ENCODE peak calls at places on chromosomes 3 and 15, in nine cellular contexts. Q is stomach, U is upper lobe of right lung, X is GM12878, M is PC-9, H is psoas muscle, B is sigmoid colon, T is upper lobe of left lung, O is IMR-90. S is an unnamed sample. For H3K36me3, the result is how much of the 10 kb centered on the place peaks cover.

GRCh38 chr15:89749059-89749458 is 2.0 kb downstream of the MESP1 start:
- DNase-seq in Q (no peak), U (no peak), X (no peak), M (no peak), H (no peak), B (peak), T (no peak), O (no peak), S (no peak)

GRCh38 chr3:153221748-153222162 is 59.7 kb downstream of the RAP2B start:
- DNase-seq in Q (peak), U (no peak), X (peak), M (peak), H (peak), B (peak), T (peak), O (peak), S (peak)

GRCh38 chr3:6803652-6804051 is 57.3 kb upstream of the GRM7 start:
- DNase-seq in Q (no peak), U (no peak), X (no peak), M (no peak), H (no peak), B (no peak), T (no peak), O (no peak), S (no peak)

GRCh38 chr3:49715611-49716121 is 3.8 kb downstream of the AMIGO3 start:
- DNase-seq in Q (no peak), U (peak), X (no peak), M (no peak), H (no peak), B (peak), T (no peak), O (no peak), S (no peak)

GRCh38 chr3:19543212-19543841 is 390.7 kb downstream of the EFHB start:
- DNase-seq in Q (no peak), U (no peak), X (peak), M (no peak), H (no peak), B (no peak), T (no peak), O (no peak), S (no peak)

GRCh38 chr3:73573204-73573603 is 51.5 kb downstream of the PDZRN3 start:
- DNase-seq in Q (no peak), U (no peak), X (no peak), M (no peak), H (no peak), B (no peak), T (no peak), O (no peak), S (no peak)

GRCh38 chr3:67077656-67078055 is 79.5 kb downstream of the KBTBD8 start:
- DNase-seq in Q (no peak), U (no peak), X (no peak), M (no peak), H (no peak), B (no peak), T (no peak), O (peak), S (no peak)

GRCh38 chr3:126474498-126475410 is 937 bp downstream of the ZXDC start:
- DNase-seq in Q (peak), U (peak), X (no peak), M (no peak), H (peak), B (peak), T (peak), O (peak), S (no peak)

GRCh38 chr15:89089316-89090230 is 1.3 kb downstream of the ABHD2 start:
- DNase-seq in Q (no peak), U (no peak), X (no peak), M (no peak), H (no peak), B (peak), T (no peak), O (no peak), S (no peak)

GRCh38 chr3:113685124-113685523 is 11.3 kb downstream of the USF3 start:
- DNase-seq in Q (no peak), U (no peak), X (no peak), M (no peak), H (no peak), B (no peak), T (no peak), O (no peak), S (no peak)

GRCh38 chr15:42348083-42348482 is 11.2 kb upstream of the CAPN3 start:
- DNase-seq in Q (no peak), U (no peak), X (no peak), M (no peak), H (no peak), B (no peak), T (no peak), O (peak), S (peak)

GRCh38 chr3:144351968-144352367 is 380.3 kb downstream of the DIPK2A start:
- DNase-seq in Q (no peak), U (no peak), X (no peak), M (no peak), H (no peak), B (no peak), T (no peak), O (no peak), S (no peak)

GRCh38 chr3:117708601-117709000 is 999.0 kb downstream of the TUSC7 start:
- DNase-seq in Q (no peak), U (no peak), X (no peak), M (no peak), H (no peak), B (no peak), T (no peak), O (peak), S (no peak)

GRCh38 chr3:190005343-190006113 is 115.2 kb downstream of the P3H2 start:
- DNase-seq in Q (no peak), U (no peak), X (no peak), M (no peak), H (no peak), B (no peak), T (no peak), O (no peak), S (no peak)

GRCh38 chr3:138941259-138941885 is 5.6 kb downstream of the FOXL2 start:
- DNase-seq in Q (no peak), U (no peak), X (no peak), M (peak), H (no peak), B (no peak), T (no peak), O (peak), S (no peak)

DNA sequence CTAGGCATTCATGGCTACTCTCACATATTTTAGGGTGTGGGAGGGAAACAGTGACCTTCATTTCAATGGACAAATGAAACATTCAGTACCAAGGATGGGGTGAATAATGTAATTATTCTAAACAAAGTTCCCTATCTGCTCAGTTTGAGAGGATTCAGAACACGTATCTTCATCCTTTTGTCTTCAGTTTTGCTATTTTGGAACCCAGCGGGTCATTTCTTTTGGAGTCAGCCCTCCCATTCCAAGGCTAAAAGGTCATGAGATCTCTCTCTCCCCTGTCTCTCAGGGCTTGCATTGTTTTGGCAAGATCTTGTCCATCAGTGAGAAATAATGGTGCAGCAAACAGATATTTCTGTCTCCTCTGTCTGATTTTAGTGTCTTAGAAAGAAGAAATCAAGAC is 16.3 kb upstream of the GATM start:
- DNase-seq in Q (no peak), U (no peak), X (no peak), M (no peak), H (no peak), B (no peak), T (no peak), O (no peak), S (no peak)
- TF ChIP-seq CTCF in Q (no peak), U (no peak), X (no peak), M (no peak), H (no peak), B (no peak), T (no peak), O (no peak), S (no peak)

DNA sequence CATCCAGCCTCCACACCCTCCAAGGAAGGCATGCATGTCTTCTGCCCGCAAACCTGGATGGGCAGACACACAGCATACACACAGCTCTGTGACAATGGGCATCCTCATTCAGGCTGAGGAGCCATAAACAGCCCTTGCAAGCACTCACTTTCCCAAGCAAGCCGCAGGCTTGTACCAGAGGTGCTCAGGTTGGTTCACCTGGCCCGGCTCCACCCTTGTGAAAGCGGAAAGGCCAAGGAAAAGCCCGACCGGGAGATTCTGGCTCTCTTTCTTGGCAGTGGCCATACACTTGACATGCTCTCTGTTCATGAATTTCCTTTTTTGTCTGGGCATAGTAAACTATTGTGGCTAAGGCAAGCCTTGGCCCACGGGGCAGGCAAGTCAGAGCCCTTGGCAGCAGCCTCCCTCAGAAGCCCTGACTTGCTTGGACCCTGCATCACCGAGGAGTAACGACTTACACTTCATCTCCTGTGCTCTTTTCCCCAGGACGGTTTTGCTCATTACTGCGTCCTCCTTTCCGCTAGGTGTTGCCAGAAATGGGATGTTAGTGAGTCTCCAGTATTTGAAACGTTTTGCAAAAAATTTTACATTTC is 74.6 kb upstream of the BNC1 start:
- DNase-seq in Q (no peak), U (no peak), X (no peak), M (no peak), H (no peak), B (no peak), T (no peak), O (no peak), S (no peak)
- H3K4me3 ChIP-seq in Q (no peak), U (no peak), X (no peak), M (no peak), H (no peak), B (no peak), T (no peak), O (no peak), S (no peak)

GRCh38 chr15:70067011-70067410 is 30.7 kb downstream of the TLE3 start:
- DNase-seq in Q (no peak), U (no peak), X (no peak), M (no peak), H (no peak), B (no peak), T (no peak), O (no peak), S (no peak)

GRCh38 chr15:70068783-70069565 is 28.7 kb downstream of the TLE3 start:
- DNase-seq in Q (peak), U (no peak), X (no peak), M (no peak), H (no peak), B (peak), T (no peak), O (no peak), S (no peak)

GRCh38 chr15:70072479-70072878 is 25.2 kb downstream of the TLE3 start:
- DNase-seq in Q (no peak), U (no peak), X (no peak), M (no peak), H (no peak), B (no peak), T (no peak), O (no peak), S (no peak)

GRCh38 chr15:70071799-70072198 is 25.9 kb downstream of the TLE3 start:
- DNase-seq in Q (no peak), U (no peak), X (no peak), M (no peak), H (no peak), B (no peak), T (no peak), O (no peak), S (no peak)

DNA sequence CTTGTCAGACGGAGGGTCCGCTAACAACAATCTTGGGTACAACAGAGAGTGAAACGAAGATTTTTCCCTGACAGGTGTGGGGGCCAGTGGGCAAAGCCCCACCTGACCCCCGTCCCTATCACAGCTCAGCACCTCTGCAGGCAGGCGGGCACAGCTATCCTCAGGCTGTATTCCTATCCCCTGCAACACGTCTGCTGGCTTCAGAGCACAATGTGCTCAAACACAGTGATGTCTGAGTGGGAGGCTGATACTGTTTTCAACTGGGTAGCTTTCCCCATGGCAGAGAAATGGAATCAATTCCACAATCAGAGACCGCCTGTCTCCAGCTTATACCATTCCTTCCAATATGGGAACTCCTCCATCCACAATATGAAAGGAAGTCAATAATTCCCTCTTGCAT is 28.0 kb downstream of the TLE3 start:
- DNase-seq in Q (no peak), U (no peak), X (no peak), M (no peak), H (no peak), B (no peak), T (no peak), O (no peak), S (no peak)
- H3K36me3 ChIP-seq in Q (half or more), U (half or more), X (half or more), M (under half), H (under half), B (under half), T (half or more), O (half or more), S (under half)

GRCh38 chr3:14122301-14122700 is 2.4 kb downstream of the CHCHD4 start:
- DNase-seq in Q (no peak), U (no peak), X (no peak), M (no peak), H (no peak), B (no peak), T (no peak), O (no peak), S (no peak)

GRCh38 chr3:14124223-14124614 is 451 bp downstream of the CHCHD4 start:
- DNase-seq in Q (peak), U (peak), X (peak), M (no peak), H (peak), B (peak), T (peak), O (no peak), S (no peak)

GRCh38 chr3:14124615-14125192 is at the start of the genes CHCHD4 and TMEM43:
- DNase-seq in Q (peak), U (peak), X (peak), M (peak), H (peak), B (peak), T (peak), O (peak), S (peak)

GRCh38 chr3:14121859-14122258 is 2.8 kb downstream of the CHCHD4 start:
- DNase-seq in Q (no peak), U (no peak), X (no peak), M (no peak), H (no peak), B (no peak), T (no peak), O (no peak), S (no peak)

DNA sequence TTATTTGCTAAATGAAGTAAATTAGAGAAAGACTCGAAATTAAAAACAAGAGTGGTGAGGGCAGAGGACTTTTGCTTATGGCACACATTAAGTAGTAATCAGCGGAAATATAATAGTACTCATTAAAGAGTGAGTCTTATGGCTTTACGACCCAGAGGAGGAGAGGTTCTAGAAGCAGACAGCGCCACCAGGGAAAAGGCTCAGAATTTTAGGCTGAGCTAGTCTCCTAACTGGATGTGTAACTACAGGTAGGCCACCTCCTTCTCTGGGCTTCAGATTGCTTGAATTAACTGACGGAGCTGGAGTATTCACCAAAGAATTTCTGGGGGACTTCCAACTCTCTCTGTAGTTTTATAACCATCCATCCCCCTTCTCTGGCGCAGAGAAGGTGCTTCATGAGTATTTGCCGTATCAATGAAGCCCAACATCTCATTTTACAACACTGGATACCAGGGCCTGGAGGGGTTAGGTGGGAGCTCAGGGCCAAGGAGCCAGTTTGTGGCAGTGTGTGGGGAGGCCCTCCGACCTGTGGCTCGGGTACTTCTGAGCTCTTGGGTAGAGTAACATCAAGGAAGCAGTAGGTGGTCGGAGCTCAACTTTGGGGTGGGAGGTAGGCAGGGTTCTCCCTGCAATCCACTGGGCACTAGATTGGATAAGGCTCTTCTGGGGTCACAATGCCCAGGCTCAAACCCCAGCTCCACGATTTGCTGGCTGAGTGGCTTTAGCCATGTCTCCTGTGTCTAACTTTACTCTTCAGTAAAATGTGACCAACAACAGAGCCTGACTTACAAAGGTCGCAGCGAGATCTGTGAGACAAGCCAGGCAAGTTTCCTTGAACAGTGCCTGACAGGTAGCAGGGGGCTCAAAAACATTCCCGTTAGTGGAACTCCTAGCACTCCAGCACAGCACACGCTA is 1.1 kb downstream of the CHCHD4 start:
- DNase-seq in Q (no peak), U (peak), X (no peak), M (no peak), H (no peak), B (no peak), T (no peak), O (no peak), S (no peak)
- TF ChIP-seq CTCF in Q (no peak), U (no peak), X (no peak), M (no peak), H (no peak), B (no peak), T (no peak), O (no peak), S (no peak)

S was measured in kidney epithelial cell.